ENCODE peak calls at places on chromosomes 7 and 10, in ten cellular contexts. J is thyroid gland; B is activated effector memory CD4-positive, alpha-beta T cell treated with anti-CD3 and anti-CD28 coated beads, Interleukin-2, amount 50 U/mL, for 16 hours; S is activated CD8-positive, alpha-beta memory T cell treated with anti-CD3 and anti-CD28 coated beads, Interleukin-2, amount 50 U/mL, for 48 hours; X is glomerular endothelial cell; E is NCI-H774; Z is endothelial cell; N is EH; K is astrocyte; D is Kasumi-1. Q is an unnamed sample.

GRCh38 chr10:14116837-14117236 is 213.9 kb downstream of the FRMD4A start:
- DNase-seq in E (no peak), X (no peak), Z (no peak), N (no peak), S (no peak), J (no peak), B (no peak), D (no peak), K (no peak), Q (no peak)

GRCh38 chr7:12570529-12571461 is at the start of gene SCIN:
- DNase-seq in Z (peak), J (peak), E (peak), B (peak), K (peak), X (no peak), S (peak), D (no peak), N (peak), Q (peak)

GRCh38 chr7:94679341-94679740 is 23.4 kb upstream of the SGCE start:
- DNase-seq in E (no peak), S (no peak), K (peak), X (no peak), Z (no peak), N (peak), D (no peak), B (no peak), J (no peak), Q (no peak)

GRCh38 chr7:140621326-140622035 is 19.1 kb downstream of the DENND2A start:
- DNase-seq in D (no peak), B (no peak), J (no peak), K (peak), N (peak), S (no peak), X (no peak), E (no peak), Z (no peak), Q (no peak)

GRCh38 chr10:44312401-44312800 is 72.5 kb downstream of the CXCL12 start:
- DNase-seq in E (no peak), B (no peak), Z (no peak), X (no peak), S (no peak), K (no peak), N (no peak), D (no peak), J (peak), Q (no peak)

GRCh38 chr10:14569274-14570060 is 205.2 kb downstream of the FAM107B start:
- DNase-seq in E (no peak), Z (no peak), K (no peak), X (no peak), B (peak), D (no peak), N (no peak), J (no peak), S (no peak), Q (no peak)

GRCh38 chr7:14457567-14458453 is 444.7 kb downstream of the DGKB start:
- DNase-seq in Z (peak), N (peak), J (peak), K (peak), S (peak), B (peak), E (peak), X (peak), D (peak), Q (peak)

GRCh38 chr10:96267234-96267705 is 4.1 kb downstream of the BLNK start:
- DNase-seq in N (no peak), D (no peak), S (no peak), X (no peak), K (no peak), J (no peak), E (no peak), B (no peak), Z (no peak), Q (no peak)

GRCh38 chr10:59872892-59873463 is 33.4 kb downstream of the CCDC6 start:
- DNase-seq in J (peak), Z (no peak), B (no peak), N (peak), K (peak), S (no peak), E (no peak), X (peak), D (no peak), Q (no peak)

GRCh38 chr10:127762925-127763324 is 25.9 kb downstream of the FOXI2 start:
- DNase-seq in J (no peak), B (no peak), N (no peak), K (no peak), X (no peak), D (no peak), Z (no peak), S (no peak), E (no peak), Q (no peak)

GRCh38 chr7:97865104-97865503 is 7.1 kb downstream of the ASNS start:
- DNase-seq in E (no peak), J (no peak), N (no peak), D (no peak), S (no peak), K (no peak), X (no peak), Z (no peak), B (no peak), Q (no peak)

GRCh38 chr7:94250124-94250523 is 144.6 kb upstream of the COL1A2 start:
- DNase-seq in X (no peak), S (no peak), B (no peak), K (peak), J (no peak), E (peak), D (no peak), N (no peak), Z (no peak), Q (no peak)

GRCh38 chr10:19168584-19168983 is 120.0 kb downstream of the MALRD1 start:
- DNase-seq in J (no peak), S (no peak), Z (peak), E (no peak), D (peak), B (no peak), N (no peak), K (no peak), X (no peak), Q (peak)

GRCh38 chr7:36473454-36474282 is 84.0 kb downstream of the ANLN start:
- DNase-seq in E (peak), N (peak), S (peak), K (peak), Z (peak), X (no peak), J (peak), D (peak), B (no peak), Q (peak)

GRCh38 chr10:88794731-88795130 is 7.8 kb upstream of the LIPM start:
- DNase-seq in X (no peak), S (no peak), D (no peak), N (peak), E (no peak), K (no peak), B (no peak), J (no peak), Z (no peak), Q (no peak)

GRCh38 chr10:43340619-43341018 is 30.8 kb upstream of the FXYD4 start:
- DNase-seq in E (no peak), J (no peak), S (no peak), K (peak), X (no peak), D (no peak), Z (no peak), B (no peak), N (no peak), Q (no peak)

GRCh38 chr7:2384354-2385243 is 18.8 kb upstream of the CHST12 start:
- DNase-seq in D (no peak), K (no peak), S (peak), N (no peak), Z (no peak), B (no peak), E (no peak), J (no peak), X (no peak), Q (no peak)